ENCODE peak calls at places on chromosomes 3 and 15, in six cellular contexts. Y, D, R, I, A and F are unnamed samples.
A peak's percentile ranks its signal among the peaks of the same experiment; 100 is the strongest.

GRCh38 chr3:146160964-146161724 is at the start of gene PLOD2:
- DNase-seq in Y (no peak), D (peak; percentile 65), R (peak; percentile 82), I (peak; percentile 93), A (peak; percentile 81), F (no peak)

GRCh38 chr15:55786341-55786740 is 43.4 kb upstream of the PRTG start:
- DNase-seq in Y (no peak), D (no peak), R (no peak), I (no peak), A (no peak), F (no peak)

GRCh38 chr3:51994530-51994929 is 1.2 kb downstream of the RPL29 start:
- DNase-seq in Y (no peak), D (no peak), R (no peak), I (no peak), A (no peak), F (no peak)

GRCh38 chr3:11582123-11582968 is 61.4 kb downstream of the VGLL4 start:
- DNase-seq in Y (no peak), D (no peak), R (peak; percentile 60), I (peak; percentile 79), A (peak; percentile 63), F (no peak)

GRCh38 chr15:83850015-83850414 is 196.1 kb downstream of the ADAMTSL3 start:
- DNase-seq in Y (no peak), D (no peak), R (no peak), I (no peak), A (no peak), F (no peak)

GRCh38 chr3:141311496-141312358 is 56.6 kb upstream of the ZBTB38 start:
- DNase-seq in Y (peak; percentile 98), D (peak; percentile 94), R (peak; percentile 98), I (peak; percentile 96), A (peak; percentile 94), F (peak; percentile 86)

GRCh38 chr15:85974348-85974705 is 105.3 kb upstream of the AGBL1 start:
- DNase-seq in Y (no peak), D (no peak), R (no peak), I (no peak), A (peak; percentile 48), F (no peak)

GRCh38 chr3:46845860-46846623 is 17.2 kb downstream of the MYL3 start:
- DNase-seq in Y (peak; percentile 63), D (peak; percentile 70), R (peak; percentile 82), I (peak; percentile 74), A (peak; percentile 18), F (no peak)

GRCh38 chr3:113758389-113759029 is 11.7 kb downstream of the ATP6V1A start:
- DNase-seq in Y (no peak), D (no peak), R (no peak), I (peak; percentile 64), A (peak; percentile 76), F (no peak)

GRCh38 chr3:71710906-71711494 is 14.2 kb downstream of the EIF4E3 start:
- DNase-seq in Y (no peak), D (peak; percentile 26), R (no peak), I (peak; percentile 70), A (peak; percentile 33), F (no peak)

GRCh38 chr3:126984391-126985142 is 1.7 kb downstream of the PLXNA1 start:
- DNase-seq in Y (no peak), D (no peak), R (peak; percentile 14), I (no peak), A (no peak), F (no peak)

GRCh38 chr15:40793216-40793989 is 13.5 kb upstream of the ZFYVE19 start:
- DNase-seq in Y (no peak), D (no peak), R (no peak), I (peak; percentile 89), A (peak; percentile 96), F (peak; percentile 78)

GRCh38 chr3:115862099-115862498 is 238.8 kb downstream of the GAP43 start:
- DNase-seq in Y (no peak), D (no peak), R (no peak), I (no peak), A (no peak), F (no peak)

GRCh38 chr15:78024883-78025282 is 52.6 kb downstream of the TBC1D2B start:
- DNase-seq in Y (no peak), D (no peak), R (no peak), I (no peak), A (no peak), F (no peak)

DNA sequence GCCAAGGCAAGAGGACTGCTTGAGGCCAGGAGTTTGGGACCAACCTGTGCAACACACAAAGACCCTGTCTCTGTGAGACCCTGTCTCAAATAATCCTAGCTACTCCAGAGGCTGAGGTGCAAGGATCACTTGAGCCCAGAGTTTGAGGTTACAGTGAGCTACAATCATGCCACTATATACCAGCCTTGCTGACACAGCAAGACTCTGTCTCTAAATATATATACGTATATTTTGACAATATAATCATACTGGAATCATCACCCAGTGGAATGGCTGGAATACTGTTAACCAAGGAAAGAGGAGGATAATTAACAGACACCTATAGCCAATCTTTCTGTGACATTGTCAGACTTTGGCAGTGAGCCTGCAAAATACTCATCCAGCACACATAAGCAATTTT is 9.0 kb upstream of the MAP1A start:
- DNase-seq in Y (no peak), D (no peak), R (no peak), I (no peak), A (no peak), F (no peak)
- H3K27ac ChIP-seq in Y (no peak overlapping the region), D (no peak overlapping the region), R (peak overlapping the region; percentile 94), I (no peak overlapping the region), A (no peak overlapping the region), F (no peak overlapping the region)

GRCh38 chr3:190989213-190989612 is 126.7 kb upstream of the GMNC start:
- DNase-seq in Y (no peak), D (no peak), R (no peak), I (no peak), A (no peak), F (no peak)

GRCh38 chr3:190988102-190988501 is 125.6 kb upstream of the GMNC start:
- DNase-seq in Y (no peak), D (no peak), R (no peak), I (no peak), A (no peak), F (no peak)

GRCh38 chr3:190983875-190984274 is 121.4 kb upstream of the GMNC start:
- DNase-seq in Y (no peak), D (no peak), R (no peak), I (no peak), A (no peak), F (no peak)

GRCh38 chr3:190984502-190985244 is 122.2 kb upstream of the GMNC start:
- DNase-seq in Y (no peak), D (no peak), R (no peak), I (no peak), A (no peak), F (no peak)
- H3K27ac ChIP-seq in Y (no peak overlapping the region), D (no peak overlapping the region), R (no peak overlapping the region), I (no peak overlapping the region), A (no peak overlapping the region), F (no peak overlapping the region)

GRCh38 chr3:108221403-108221802 is 821 bp downstream of the IFT57 start:
- DNase-seq in Y (no peak), D (no peak), R (no peak), I (peak; percentile 41), A (no peak), F (no peak)
- H3K27ac ChIP-seq in Y (peak overlapping the region; percentile 91), D (no peak overlapping the region), R (no peak overlapping the region), I (no peak overlapping the region), A (peak overlapping the region; percentile 94), F (peak overlapping the region; percentile 32)

DNA sequence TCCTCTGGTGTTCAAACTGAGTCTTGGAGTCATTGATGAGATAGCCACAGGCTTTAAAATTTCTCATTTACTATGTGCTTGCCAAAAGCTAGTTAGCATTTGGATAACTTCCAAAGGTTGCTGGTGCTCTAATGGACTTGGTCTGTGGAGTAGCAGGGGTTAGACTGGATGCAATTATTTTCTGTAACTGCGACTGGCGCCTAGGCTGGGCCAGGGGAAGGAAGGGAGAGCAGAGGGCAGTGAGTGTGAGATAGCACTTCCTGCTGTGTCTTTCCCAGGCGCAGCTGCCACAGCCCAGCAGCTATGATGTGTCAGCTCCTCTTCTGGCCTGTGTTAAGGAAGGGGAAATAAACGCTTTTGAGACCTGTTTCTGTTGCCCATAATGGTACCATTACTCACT is 98.6 kb downstream of the MYRIP start:
- DNase-seq in Y (no peak), D (no peak), R (peak; percentile 13), I (no peak), A (no peak), F (no peak)
- H3K27ac ChIP-seq in Y (no peak overlapping the region), D (no peak overlapping the region), R (no peak overlapping the region), I (no peak overlapping the region), A (no peak overlapping the region), F (no peak overlapping the region)

DNA sequence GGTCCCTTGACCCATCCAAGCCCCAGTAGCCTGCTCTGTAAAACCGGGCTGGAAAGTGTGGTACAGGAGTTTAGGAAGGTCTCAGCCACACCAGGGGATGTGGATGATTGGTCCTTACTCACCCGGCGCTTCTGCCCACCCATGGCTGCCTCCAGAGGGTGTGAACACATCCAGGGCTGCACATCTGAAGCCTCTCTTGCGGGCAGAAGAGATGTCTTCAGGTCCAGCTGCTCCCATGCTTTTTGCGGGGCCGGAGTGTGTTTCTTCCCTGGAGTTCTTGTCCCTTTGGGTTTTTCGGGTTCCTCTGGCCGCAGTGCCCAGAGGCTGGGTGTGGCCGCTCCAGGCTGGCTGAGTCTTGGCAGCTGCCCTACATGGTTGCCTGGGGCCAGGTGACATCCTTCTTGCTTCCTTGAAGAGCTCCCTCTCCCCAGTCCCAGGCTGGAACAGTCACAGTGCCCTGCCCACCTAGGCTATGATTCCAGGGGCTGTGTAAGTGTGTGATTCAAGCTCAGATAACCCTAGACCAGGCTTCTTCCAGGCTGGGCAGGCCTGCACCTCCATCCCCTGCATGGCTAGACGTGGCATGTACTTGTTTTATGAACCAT is 33.9 kb downstream of the HDAC11 start:
- DNase-seq in Y (no peak), D (no peak), R (no peak), I (no peak), A (no peak), F (no peak)
- H3K27ac ChIP-seq in Y (no peak overlapping the region), D (no peak overlapping the region), R (peak overlapping the region; percentile 5), I (no peak overlapping the region), A (no peak overlapping the region), F (no peak overlapping the region)

DNA sequence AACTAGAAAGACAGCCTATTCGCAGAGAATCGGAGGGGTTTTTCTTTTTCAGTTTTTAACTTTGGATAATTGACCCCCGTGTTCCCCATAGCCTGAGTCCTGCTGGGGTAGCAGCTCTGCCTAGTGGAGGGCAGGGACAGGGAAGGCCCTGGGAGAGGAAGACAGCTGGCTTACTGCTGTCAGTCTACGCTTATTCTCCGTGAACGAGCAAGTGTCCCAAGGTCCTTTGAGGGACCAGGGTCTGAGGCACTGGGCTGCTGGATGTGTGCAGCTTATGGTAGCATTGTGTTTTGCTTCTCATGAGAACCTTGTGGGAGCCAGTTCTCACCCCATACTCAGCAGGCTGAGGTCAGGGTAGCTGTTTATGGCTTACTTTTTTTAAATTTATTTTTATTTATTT is 3.0 kb downstream of the LIMD1 start:
- DNase-seq in Y (no peak), D (no peak), R (no peak), I (no peak), A (no peak), F (no peak)
- H3K27ac ChIP-seq in Y (no peak overlapping the region), D (no peak overlapping the region), R (peak overlapping the region; percentile 70), I (no peak overlapping the region), A (no peak overlapping the region), F (no peak overlapping the region)

GRCh38 chr3:81839504-81840094 is 78.2 kb upstream of the GBE1 start:
- DNase-seq in Y (no peak), D (no peak), R (no peak), I (peak; percentile 9), A (no peak), F (no peak)
- H3K27ac ChIP-seq in Y (no peak overlapping the region), D (no peak overlapping the region), R (no peak overlapping the region), I (no peak overlapping the region), A (no peak overlapping the region), F (no peak overlapping the region)

GRCh38 chr3:37823189-37823588 is 38.5 kb upstream of the CTDSPL start:
- DNase-seq in Y (no peak), D (no peak), R (no peak), I (no peak), A (no peak), F (no peak)
- H3K27ac ChIP-seq in Y (no peak overlapping the region), D (no peak overlapping the region), R (no peak overlapping the region), I (no peak overlapping the region), A (no peak overlapping the region), F (no peak overlapping the region)